ENCODE peak calls at places on chromosomes 13 and 19, in seven cellular contexts. One of them, this sample, is unnamed.

GRCh38 chr13:59843040-59843439 is 320.7 kb downstream of the DIAPH3 start:
- DNase-seq in cardiac muscle cell: no peak
- DNase-seq in IMR-90: no peak
- DNase-seq in suprapubic skin: no peak
- DNase-seq in tibial artery: no peak
- DNase-seq in gastrocnemius medialis: no peak
- DNase-seq in endothelial cell of umbilical vein: peak; percentile 8
- DNase-seq in this sample: no peak

GRCh38 chr19:14731200-14731599 is 41.4 kb downstream of the ZNF333 start:
- DNase-seq in cardiac muscle cell: no peak
- DNase-seq in endothelial cell of umbilical vein: no peak
- DNase-seq in tibial artery: no peak
- DNase-seq in gastrocnemius medialis: no peak
- DNase-seq in suprapubic skin: no peak
- DNase-seq in IMR-90: no peak
- DNase-seq in this sample: no peak

GRCh38 chr19:49512970-49513745 is 697 bp downstream of the FCGRT start:
- DNase-seq in IMR-90: no peak
- DNase-seq in tibial artery: no peak
- DNase-seq in gastrocnemius medialis: peak; percentile 38
- DNase-seq in suprapubic skin: no peak
- DNase-seq in endothelial cell of umbilical vein: peak; percentile 44
- DNase-seq in cardiac muscle cell: peak; percentile 77
- DNase-seq in this sample: peak; percentile 73

GRCh38 chr13:97496511-97496910 is 62.5 kb downstream of the RAP2A start:
- DNase-seq in IMR-90: no peak
- DNase-seq in suprapubic skin: no peak
- DNase-seq in tibial artery: no peak
- DNase-seq in gastrocnemius medialis: no peak
- DNase-seq in endothelial cell of umbilical vein: no peak
- DNase-seq in cardiac muscle cell: no peak
- DNase-seq in this sample: no peak

GRCh38 chr19:49700563-49700962 is 9.6 kb downstream of the CPT1C start:
- DNase-seq in endothelial cell of umbilical vein: no peak
- DNase-seq in tibial artery: no peak
- DNase-seq in suprapubic skin: no peak
- DNase-seq in IMR-90: no peak
- DNase-seq in cardiac muscle cell: no peak
- DNase-seq in gastrocnemius medialis: no peak
- DNase-seq in this sample: no peak

GRCh38 chr13:49112782-49113525 is 107.2 kb upstream of the MLNR start:
- DNase-seq in cardiac muscle cell: no peak
- DNase-seq in gastrocnemius medialis: no peak
- DNase-seq in endothelial cell of umbilical vein: no peak
- DNase-seq in IMR-90: peak; percentile 4
- DNase-seq in tibial artery: no peak
- DNase-seq in suprapubic skin: no peak
- DNase-seq in this sample: no peak

GRCh38 chr19:48292798-48293197 is 22.9 kb downstream of the ZNF114 start:
- DNase-seq in endothelial cell of umbilical vein: no peak
- DNase-seq in suprapubic skin: no peak
- DNase-seq in tibial artery: no peak
- DNase-seq in IMR-90: peak; percentile 93
- DNase-seq in gastrocnemius medialis: no peak
- DNase-seq in cardiac muscle cell: no peak
- DNase-seq in this sample: no peak

GRCh38 chr19:2495130-2495641 is 19.3 kb downstream of the GADD45B start:
- DNase-seq in gastrocnemius medialis: peak; percentile 93
- DNase-seq in tibial artery: peak; percentile 95
- DNase-seq in endothelial cell of umbilical vein: peak; percentile 57
- DNase-seq in suprapubic skin: peak; percentile 91
- DNase-seq in IMR-90: peak; percentile 40
- DNase-seq in cardiac muscle cell: peak; percentile 91
- DNase-seq in this sample: peak; percentile 92

GRCh38 chr19:6030214-6030507 is 52.2 kb upstream of the RANBP3 start:
- DNase-seq in IMR-90: peak; percentile 79
- DNase-seq in gastrocnemius medialis: no peak
- DNase-seq in tibial artery: no peak
- DNase-seq in cardiac muscle cell: no peak
- DNase-seq in endothelial cell of umbilical vein: no peak
- DNase-seq in suprapubic skin: peak; percentile 5
- DNase-seq in this sample: no peak

GRCh38 chr13:70424928-70425327 is 316.7 kb upstream of the KLHL1 start:
- DNase-seq in endothelial cell of umbilical vein: no peak
- DNase-seq in IMR-90: no peak
- DNase-seq in gastrocnemius medialis: no peak
- DNase-seq in suprapubic skin: no peak
- DNase-seq in tibial artery: no peak
- DNase-seq in cardiac muscle cell: no peak
- DNase-seq in this sample: no peak

GRCh38 chr19:55289117-55289796 is 5.5 kb downstream of the BRSK1 start:
- DNase-seq in endothelial cell of umbilical vein: no peak
- DNase-seq in suprapubic skin: no peak
- DNase-seq in tibial artery: no peak
- DNase-seq in IMR-90: no peak
- DNase-seq in cardiac muscle cell: no peak
- DNase-seq in gastrocnemius medialis: no peak
- DNase-seq in this sample: no peak

GRCh38 chr13:101514695-101515275 is 62.3 kb downstream of the ITGBL1 start:
- DNase-seq in gastrocnemius medialis: no peak
- DNase-seq in suprapubic skin: no peak
- DNase-seq in endothelial cell of umbilical vein: peak; percentile 80
- DNase-seq in tibial artery: no peak
- DNase-seq in IMR-90: peak; percentile 68
- DNase-seq in cardiac muscle cell: peak; percentile 64
- DNase-seq in this sample: no peak

GRCh38 chr19:49614096-49614857 is 23.3 kb downstream of the PRR12 start:
- DNase-seq in endothelial cell of umbilical vein: peak; percentile 94
- DNase-seq in cardiac muscle cell: no peak
- DNase-seq in IMR-90: peak; percentile 91
- DNase-seq in gastrocnemius medialis: no peak
- DNase-seq in suprapubic skin: no peak
- DNase-seq in tibial artery: no peak
- DNase-seq in this sample: no peak

GRCh38 chr19:35260694-35261304 is 8.0 kb upstream of the USF2 start:
- DNase-seq in tibial artery: peak; percentile 58
- DNase-seq in gastrocnemius medialis: no peak
- DNase-seq in suprapubic skin: no peak
- DNase-seq in IMR-90: no peak
- DNase-seq in endothelial cell of umbilical vein: no peak
- DNase-seq in cardiac muscle cell: no peak
- DNase-seq in this sample: no peak

GRCh38 chr19:34310494-34310981 is 54.5 kb upstream of the GPI start:
- DNase-seq in cardiac muscle cell: no peak
- DNase-seq in endothelial cell of umbilical vein: no peak
- DNase-seq in gastrocnemius medialis: no peak
- DNase-seq in IMR-90: no peak
- DNase-seq in tibial artery: no peak
- DNase-seq in suprapubic skin: no peak
- DNase-seq in this sample: peak; percentile 93

GRCh38 chr13:62158520-62158919 is 742.9 kb upstream of the PCDH20 start:
- DNase-seq in cardiac muscle cell: no peak
- DNase-seq in suprapubic skin: no peak
- DNase-seq in tibial artery: no peak
- DNase-seq in endothelial cell of umbilical vein: no peak
- DNase-seq in gastrocnemius medialis: no peak
- DNase-seq in IMR-90: no peak
- DNase-seq in this sample: no peak

GRCh38 chr13:108915095-108915633 is 285.8 kb downstream of the MYO16 start:
- DNase-seq in suprapubic skin: no peak
- DNase-seq in tibial artery: no peak
- DNase-seq in cardiac muscle cell: peak; percentile 38
- DNase-seq in gastrocnemius medialis: no peak
- DNase-seq in IMR-90: peak; percentile 50
- DNase-seq in endothelial cell of umbilical vein: peak; percentile 77
- DNase-seq in this sample: no peak

GRCh38 chr19:18340990-18341868 is 831 bp downstream of the PGPEP1 start:
- DNase-seq in tibial artery: peak; percentile 82
- DNase-seq in suprapubic skin: peak; percentile 77
- DNase-seq in IMR-90: peak; percentile 42
- DNase-seq in endothelial cell of umbilical vein: peak; percentile 25
- DNase-seq in cardiac muscle cell: peak; percentile 29
- DNase-seq in gastrocnemius medialis: peak; percentile 62
- DNase-seq in this sample: peak; percentile 82

GRCh38 chr13:104854698-104855097 is 1680.8 kb downstream of the EFNB2 start:
- DNase-seq in gastrocnemius medialis: no peak
- DNase-seq in suprapubic skin: no peak
- DNase-seq in tibial artery: no peak
- DNase-seq in endothelial cell of umbilical vein: no peak
- DNase-seq in IMR-90: no peak
- DNase-seq in cardiac muscle cell: no peak
- DNase-seq in this sample: no peak

GRCh38 chr13:24153979-24154378 is 6.5 kb upstream of the SPATA13 start:
- DNase-seq in cardiac muscle cell: no peak
- DNase-seq in gastrocnemius medialis: no peak
- DNase-seq in endothelial cell of umbilical vein: no peak
- DNase-seq in IMR-90: no peak
- DNase-seq in tibial artery: no peak
- DNase-seq in suprapubic skin: no peak
- DNase-seq in this sample: no peak

GRCh38 chr19:2149980-2150793 is 1.2 kb downstream of the AP3D1 start:
- DNase-seq in tibial artery: no peak
- DNase-seq in suprapubic skin: no peak
- DNase-seq in IMR-90: peak; percentile 23
- DNase-seq in gastrocnemius medialis: peak; percentile 57
- DNase-seq in cardiac muscle cell: no peak
- DNase-seq in endothelial cell of umbilical vein: peak; percentile 19
- DNase-seq in this sample: no peak

DNA sequence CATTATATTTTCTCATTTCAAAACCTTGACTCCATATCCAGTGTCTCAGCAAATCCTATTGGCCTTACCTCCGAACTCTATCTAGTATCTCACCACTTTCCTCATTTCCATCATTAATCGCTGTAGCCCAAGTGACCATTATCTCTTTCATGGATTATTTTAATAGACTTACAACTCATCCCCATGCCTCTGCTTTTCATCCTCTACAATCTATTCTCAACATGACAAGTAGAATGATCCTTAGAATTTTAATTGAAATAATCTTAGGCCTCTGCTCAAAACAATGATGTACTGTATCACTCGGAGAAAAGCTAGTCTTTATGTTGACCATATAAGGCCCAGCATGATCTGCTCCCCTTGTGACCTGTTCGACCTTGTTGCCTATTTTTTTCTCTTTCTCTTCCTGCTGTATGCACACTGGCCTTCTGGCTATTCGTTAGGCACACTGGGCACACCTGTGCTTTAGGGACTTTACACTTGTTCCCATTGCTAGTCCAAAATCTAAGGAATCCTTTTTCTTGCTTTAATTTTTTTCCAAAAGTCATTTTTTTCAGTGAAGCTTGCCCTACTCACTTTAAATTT is 21.4 kb downstream of the DNAJC15 start:
- DNase-seq in suprapubic skin: no peak
- DNase-seq in tibial artery: no peak
- DNase-seq in IMR-90: no peak
- DNase-seq in cardiac muscle cell: no peak
- DNase-seq in gastrocnemius medialis: no peak
- DNase-seq in endothelial cell of umbilical vein: no peak
- DNase-seq in this sample: no peak
- H3K4me3 ChIP-seq in suprapubic skin: no peak overlapping the region
- H3K4me3 ChIP-seq in tibial artery: no peak overlapping the region
- H3K4me3 ChIP-seq in IMR-90: no peak overlapping the region
- H3K4me3 ChIP-seq in cardiac muscle cell: no peak overlapping the region
- H3K4me3 ChIP-seq in gastrocnemius medialis: no peak overlapping the region
- H3K4me3 ChIP-seq in endothelial cell of umbilical vein: no peak overlapping the region
- H3K4me3 ChIP-seq in this sample: no peak overlapping the region

GRCh38 chr13:34749046-34749445 is 193.0 kb upstream of the NBEA start:
- DNase-seq in tibial artery: no peak
- DNase-seq in IMR-90: no peak
- DNase-seq in suprapubic skin: no peak
- DNase-seq in cardiac muscle cell: no peak
- DNase-seq in gastrocnemius medialis: no peak
- DNase-seq in endothelial cell of umbilical vein: no peak
- DNase-seq in this sample: no peak
- H3K27ac ChIP-seq in tibial artery: no peak overlapping the region
- H3K27ac ChIP-seq in IMR-90: no peak overlapping the region
- H3K27ac ChIP-seq in suprapubic skin: peak overlapping the region; percentile 20
- H3K27ac ChIP-seq in cardiac muscle cell: no peak overlapping the region
- H3K27ac ChIP-seq in gastrocnemius medialis: no peak overlapping the region
- H3K27ac ChIP-seq in endothelial cell of umbilical vein: no peak overlapping the region
- H3K27ac ChIP-seq in this sample: no peak overlapping the region

GRCh38 chr19:46407891-46408426 is 5.4 kb downstream of the CCDC8 start:
- DNase-seq in IMR-90: no peak
- DNase-seq in gastrocnemius medialis: no peak
- DNase-seq in suprapubic skin: no peak
- DNase-seq in endothelial cell of umbilical vein: no peak
- DNase-seq in tibial artery: no peak
- DNase-seq in cardiac muscle cell: no peak
- DNase-seq in this sample: no peak

GRCh38 chr19:46404039-46404883 is 9.1 kb downstream of the CCDC8 start:
- DNase-seq in IMR-90: peak; percentile 31
- DNase-seq in suprapubic skin: no peak
- DNase-seq in gastrocnemius medialis: no peak
- DNase-seq in endothelial cell of umbilical vein: no peak
- DNase-seq in cardiac muscle cell: peak; percentile 76
- DNase-seq in tibial artery: peak; percentile 86
- DNase-seq in this sample: peak; percentile 73

GRCh38 chr19:46402725-46403124 is 10.6 kb downstream of the CCDC8 start:
- DNase-seq in endothelial cell of umbilical vein: no peak
- DNase-seq in tibial artery: no peak
- DNase-seq in cardiac muscle cell: no peak
- DNase-seq in IMR-90: no peak
- DNase-seq in suprapubic skin: peak; percentile 55
- DNase-seq in gastrocnemius medialis: no peak
- DNase-seq in this sample: no peak

GRCh38 chr19:46408611-46409039 is 4.7 kb downstream of the CCDC8 start:
- DNase-seq in IMR-90: peak; percentile 28
- DNase-seq in tibial artery: peak; percentile 94
- DNase-seq in endothelial cell of umbilical vein: no peak
- DNase-seq in gastrocnemius medialis: peak; percentile 38
- DNase-seq in suprapubic skin: no peak
- DNase-seq in cardiac muscle cell: peak; percentile 73
- DNase-seq in this sample: no peak

GRCh38 chr19:46404884-46405658 is 8.3 kb downstream of the CCDC8 start:
- DNase-seq in gastrocnemius medialis: no peak
- DNase-seq in endothelial cell of umbilical vein: no peak
- DNase-seq in tibial artery: no peak
- DNase-seq in cardiac muscle cell: peak; percentile 61
- DNase-seq in suprapubic skin: no peak
- DNase-seq in IMR-90: no peak
- DNase-seq in this sample: no peak
- H3K4me3 ChIP-seq in gastrocnemius medialis: peak overlapping the region; percentile 28
- H3K4me3 ChIP-seq in endothelial cell of umbilical vein: no peak overlapping the region
- H3K4me3 ChIP-seq in tibial artery: peak overlapping the region; percentile 52
- H3K4me3 ChIP-seq in cardiac muscle cell: no peak overlapping the region
- H3K4me3 ChIP-seq in suprapubic skin: peak overlapping the region; percentile 41
- H3K4me3 ChIP-seq in IMR-90: no peak overlapping the region
- H3K4me3 ChIP-seq in this sample: peak overlapping the region; percentile 55

GRCh38 chr19:11963566-11964355 is 1.1 kb upstream of the ZNF763 start:
- DNase-seq in suprapubic skin: peak; percentile 88
- DNase-seq in IMR-90: peak; percentile 61
- DNase-seq in gastrocnemius medialis: peak; percentile 64
- DNase-seq in endothelial cell of umbilical vein: peak; percentile 25
- DNase-seq in cardiac muscle cell: peak; percentile 87
- DNase-seq in tibial artery: peak; percentile 89
- DNase-seq in this sample: peak; percentile 73
- H3K27ac ChIP-seq in suprapubic skin: peak overlapping the region; percentile 91
- H3K27ac ChIP-seq in IMR-90: no peak overlapping the region
- H3K27ac ChIP-seq in gastrocnemius medialis: peak overlapping the region; percentile 88
- H3K27ac ChIP-seq in endothelial cell of umbilical vein: no peak overlapping the region
- H3K27ac ChIP-seq in cardiac muscle cell: peak overlapping the region; percentile 26
- H3K27ac ChIP-seq in tibial artery: peak overlapping the region; percentile 96
- H3K27ac ChIP-seq in this sample: peak overlapping the region; percentile 88

This sample was measured in right lobe of liver.